ENCODE peak calls at places on chromosomes 12 and 14, in seven cellular contexts. One of them, this sample, is unnamed.

GRCh38 chr12:57771873-57772428 is at the start of gene METTL1:
- DNase-seq in stomach: peak
- DNase-seq in GM12865: peak
- DNase-seq in kidney: peak
- DNase-seq in ascending aorta: peak
- DNase-seq in fibroblast of villous mesenchyme: peak
- DNase-seq in Peyer's patch: peak
- DNase-seq in this sample: peak

GRCh38 chr14:99564256-99564902 is 39.6 kb downstream of the CCDC85C start:
- DNase-seq in kidney: no peak
- DNase-seq in ascending aorta: no peak
- DNase-seq in Peyer's patch: no peak
- DNase-seq in fibroblast of villous mesenchyme: peak
- DNase-seq in stomach: peak
- DNase-seq in GM12865: no peak
- DNase-seq in this sample: no peak

GRCh38 chr12:75505706-75506312 is 5.6 kb downstream of the KRR1 start:
- DNase-seq in fibroblast of villous mesenchyme: peak
- DNase-seq in stomach: no peak
- DNase-seq in kidney: no peak
- DNase-seq in Peyer's patch: no peak
- DNase-seq in ascending aorta: no peak
- DNase-seq in GM12865: peak
- DNase-seq in this sample: no peak

GRCh38 chr12:116558280-116559079 is 701 bp upstream of the MAP1LC3B2 start:
- DNase-seq in fibroblast of villous mesenchyme: no peak
- DNase-seq in stomach: no peak
- DNase-seq in kidney: no peak
- DNase-seq in Peyer's patch: no peak
- DNase-seq in GM12865: peak
- DNase-seq in ascending aorta: no peak
- DNase-seq in this sample: no peak

GRCh38 chr14:90062852-90063539 is 1.2 kb downstream of the KCNK13 start:
- DNase-seq in GM12865: no peak
- DNase-seq in ascending aorta: no peak
- DNase-seq in Peyer's patch: no peak
- DNase-seq in stomach: no peak
- DNase-seq in fibroblast of villous mesenchyme: no peak
- DNase-seq in kidney: no peak
- DNase-seq in this sample: no peak

GRCh38 chr12:130948751-130949150 is 5.0 kb upstream of the ADGRD1 start:
- DNase-seq in kidney: no peak
- DNase-seq in ascending aorta: no peak
- DNase-seq in Peyer's patch: no peak
- DNase-seq in stomach: no peak
- DNase-seq in fibroblast of villous mesenchyme: no peak
- DNase-seq in GM12865: no peak
- DNase-seq in this sample: no peak

GRCh38 chr12:100445081-100445481 is 28.6 kb upstream of the NR1H4 start:
- DNase-seq in ascending aorta: no peak
- DNase-seq in GM12865: no peak
- DNase-seq in kidney: no peak
- DNase-seq in fibroblast of villous mesenchyme: peak
- DNase-seq in Peyer's patch: no peak
- DNase-seq in stomach: no peak
- DNase-seq in this sample: no peak

GRCh38 chr12:10033783-10034381 is 3.4 kb downstream of the CLEC9A start:
- DNase-seq in ascending aorta: no peak
- DNase-seq in Peyer's patch: no peak
- DNase-seq in fibroblast of villous mesenchyme: peak
- DNase-seq in stomach: no peak
- DNase-seq in GM12865: no peak
- DNase-seq in kidney: no peak
- DNase-seq in this sample: peak

GRCh38 chr14:90781344-90781761 is 34.9 kb downstream of the TTC7B start:
- DNase-seq in GM12865: no peak
- DNase-seq in Peyer's patch: no peak
- DNase-seq in ascending aorta: no peak
- DNase-seq in stomach: no peak
- DNase-seq in kidney: no peak
- DNase-seq in fibroblast of villous mesenchyme: peak
- DNase-seq in this sample: no peak

DNA sequence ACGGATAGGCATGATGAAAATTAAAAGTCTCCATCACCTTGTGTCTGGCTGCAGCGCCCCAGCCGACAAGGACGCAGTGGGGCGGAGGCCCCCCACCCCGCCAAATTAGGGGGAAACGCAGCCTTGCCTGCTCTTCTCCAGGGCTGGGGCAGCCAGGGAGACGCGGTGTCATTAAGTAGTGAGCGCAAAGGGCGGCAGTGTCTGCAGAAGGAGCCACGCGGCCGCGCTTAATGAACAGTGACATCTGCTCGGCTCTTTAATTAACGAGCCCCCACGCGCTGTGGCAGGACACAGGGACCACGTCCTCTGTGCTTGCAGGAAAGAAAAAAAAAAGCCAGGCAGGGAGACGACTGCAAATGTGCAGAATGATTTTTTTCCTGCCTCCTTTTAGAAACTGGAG is 93.4 kb upstream of the NCOR2 start:
- DNase-seq in Peyer's patch: no peak
- DNase-seq in kidney: peak
- DNase-seq in fibroblast of villous mesenchyme: no peak
- DNase-seq in GM12865: no peak
- DNase-seq in ascending aorta: no peak
- DNase-seq in stomach: no peak
- DNase-seq in this sample: no peak
- TF ChIP-seq CTCF in Peyer's patch: no peak
- TF ChIP-seq CTCF in kidney: no peak
- TF ChIP-seq CTCF in fibroblast of villous mesenchyme: no peak
- TF ChIP-seq CTCF in GM12865: no peak
- TF ChIP-seq CTCF in ascending aorta: no peak
- TF ChIP-seq CTCF in stomach: no peak
- TF ChIP-seq CTCF in this sample: no peak

GRCh38 chr12:46388427-46388992 is 15.9 kb upstream of the SLC38A2 start:
- DNase-seq in fibroblast of villous mesenchyme: peak
- DNase-seq in kidney: no peak
- DNase-seq in ascending aorta: no peak
- DNase-seq in GM12865: peak
- DNase-seq in stomach: no peak
- DNase-seq in Peyer's patch: no peak
- DNase-seq in this sample: no peak

GRCh38 chr12:46391630-46392029 is 19.1 kb upstream of the SLC38A2 start:
- DNase-seq in stomach: no peak
- DNase-seq in ascending aorta: no peak
- DNase-seq in GM12865: no peak
- DNase-seq in Peyer's patch: no peak
- DNase-seq in fibroblast of villous mesenchyme: peak
- DNase-seq in kidney: no peak
- DNase-seq in this sample: no peak

GRCh38 chr12:46390304-46390703 is 17.7 kb upstream of the SLC38A2 start:
- DNase-seq in Peyer's patch: no peak
- DNase-seq in stomach: no peak
- DNase-seq in GM12865: peak
- DNase-seq in ascending aorta: no peak
- DNase-seq in kidney: no peak
- DNase-seq in fibroblast of villous mesenchyme: no peak
- DNase-seq in this sample: no peak

GRCh38 chr12:46389130-46389616 is 16.6 kb upstream of the SLC38A2 start:
- DNase-seq in GM12865: no peak
- DNase-seq in fibroblast of villous mesenchyme: peak
- DNase-seq in Peyer's patch: no peak
- DNase-seq in stomach: no peak
- DNase-seq in ascending aorta: no peak
- DNase-seq in kidney: no peak
- DNase-seq in this sample: peak

GRCh38 chr12:46390881-46391280 is 18.3 kb upstream of the SLC38A2 start:
- DNase-seq in ascending aorta: no peak
- DNase-seq in Peyer's patch: no peak
- DNase-seq in fibroblast of villous mesenchyme: no peak
- DNase-seq in stomach: no peak
- DNase-seq in GM12865: peak
- DNase-seq in kidney: no peak
- DNase-seq in this sample: no peak
- H3K4me3 ChIP-seq in ascending aorta: no peak
- H3K4me3 ChIP-seq in Peyer's patch: no peak
- H3K4me3 ChIP-seq in fibroblast of villous mesenchyme: no peak
- H3K4me3 ChIP-seq in stomach: no peak
- H3K4me3 ChIP-seq in GM12865: peak
- H3K4me3 ChIP-seq in kidney: no peak
- H3K4me3 ChIP-seq in this sample: no peak

DNA sequence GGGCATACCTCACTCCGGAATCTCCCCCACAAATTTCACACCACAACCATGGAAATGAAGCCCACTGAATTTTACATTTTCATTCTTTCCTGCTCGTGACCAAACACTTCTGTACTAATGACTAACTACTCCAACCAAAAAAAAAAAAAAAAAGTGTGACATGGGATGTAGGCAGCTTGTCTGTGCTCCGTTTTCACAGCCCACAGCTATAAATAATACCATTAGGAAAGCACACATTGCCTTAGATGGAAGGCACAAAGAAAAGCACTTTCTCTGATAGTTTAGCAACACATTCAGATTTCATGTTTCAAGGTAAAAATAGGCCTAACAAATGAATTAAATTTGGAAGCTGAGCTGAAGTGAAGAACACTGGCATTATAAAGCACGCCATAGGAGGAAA is 42.5 kb downstream of the DUSP6 start:
- DNase-seq in GM12865: no peak
- DNase-seq in Peyer's patch: no peak
- DNase-seq in ascending aorta: no peak
- DNase-seq in fibroblast of villous mesenchyme: no peak
- DNase-seq in kidney: no peak
- DNase-seq in stomach: no peak
- DNase-seq in this sample: no peak
- TF ChIP-seq CTCF in GM12865: no peak
- TF ChIP-seq CTCF in Peyer's patch: no peak
- TF ChIP-seq CTCF in ascending aorta: no peak
- TF ChIP-seq CTCF in fibroblast of villous mesenchyme: no peak
- TF ChIP-seq CTCF in kidney: no peak
- TF ChIP-seq CTCF in stomach: no peak
- TF ChIP-seq CTCF in this sample: no peak

GRCh38 chr14:21437063-21437901 is 18.6 kb downstream of the CHD8 start:
- DNase-seq in ascending aorta: peak
- DNase-seq in fibroblast of villous mesenchyme: peak
- DNase-seq in kidney: peak
- DNase-seq in Peyer's patch: peak
- DNase-seq in GM12865: peak
- DNase-seq in stomach: peak
- DNase-seq in this sample: peak

GRCh38 chr14:21440857-21441256 is 15.1 kb downstream of the CHD8 start:
- DNase-seq in Peyer's patch: no peak
- DNase-seq in ascending aorta: no peak
- DNase-seq in fibroblast of villous mesenchyme: no peak
- DNase-seq in kidney: no peak
- DNase-seq in stomach: no peak
- DNase-seq in GM12865: no peak
- DNase-seq in this sample: no peak

GRCh38 chr14:21431126-21431525 is 24.8 kb downstream of the CHD8 start:
- DNase-seq in ascending aorta: no peak
- DNase-seq in GM12865: no peak
- DNase-seq in fibroblast of villous mesenchyme: no peak
- DNase-seq in kidney: no peak
- DNase-seq in stomach: no peak
- DNase-seq in Peyer's patch: no peak
- DNase-seq in this sample: no peak

DNA sequence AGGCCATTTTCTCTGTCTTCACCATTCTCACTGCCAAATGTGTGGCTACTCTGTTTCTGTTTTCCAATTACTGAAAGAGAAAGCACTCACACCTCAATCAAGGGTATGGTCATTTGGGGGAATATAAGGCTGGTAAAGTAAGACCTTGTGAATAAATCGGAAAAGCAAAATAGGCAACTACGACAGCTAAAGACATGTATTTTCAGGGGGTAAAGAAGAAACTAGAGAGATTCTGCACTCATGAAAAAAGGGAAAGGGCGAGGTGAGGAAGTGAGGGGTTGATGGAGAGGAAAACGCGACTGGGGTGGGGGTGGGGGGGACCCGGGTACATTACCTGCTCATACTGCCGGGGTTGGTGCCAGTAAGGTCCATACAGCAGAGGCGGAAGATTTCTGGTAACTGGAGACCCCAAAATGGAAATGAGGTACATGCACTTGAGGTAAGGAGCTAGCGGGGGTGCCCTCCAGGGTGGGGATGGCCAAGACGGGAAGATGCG is 19.3 kb downstream of the CHD8 start:
- DNase-seq in ascending aorta: no peak
- DNase-seq in Peyer's patch: no peak
- DNase-seq in stomach: no peak
- DNase-seq in GM12865: no peak
- DNase-seq in kidney: no peak
- DNase-seq in fibroblast of villous mesenchyme: no peak
- DNase-seq in this sample: no peak
- H3K4me3 ChIP-seq in ascending aorta: peak
- H3K4me3 ChIP-seq in Peyer's patch: peak
- H3K4me3 ChIP-seq in stomach: peak
- H3K4me3 ChIP-seq in GM12865: peak
- H3K4me3 ChIP-seq in kidney: peak
- H3K4me3 ChIP-seq in fibroblast of villous mesenchyme: peak
- H3K4me3 ChIP-seq in this sample: peak

DNA sequence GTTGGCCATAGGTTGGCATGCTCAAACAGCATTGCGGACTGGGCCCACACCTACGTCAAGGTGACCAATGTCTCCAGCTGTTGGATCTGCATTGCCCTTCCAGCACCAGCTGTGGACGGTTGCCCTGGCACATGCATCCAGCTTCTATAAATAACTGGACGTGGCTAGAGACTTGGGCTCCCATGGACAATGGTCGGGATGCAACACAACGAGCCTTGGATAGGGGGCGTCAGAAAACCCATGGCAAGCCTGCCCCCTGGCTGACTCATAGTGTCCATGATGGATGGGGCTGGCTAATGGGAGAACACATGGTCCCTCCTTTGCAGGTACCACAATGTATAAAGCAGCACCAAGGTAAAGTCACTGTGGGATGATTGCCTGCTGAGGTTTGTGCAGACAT is 331.6 kb upstream of the FAR2 start:
- DNase-seq in stomach: no peak
- DNase-seq in ascending aorta: no peak
- DNase-seq in kidney: peak
- DNase-seq in Peyer's patch: no peak
- DNase-seq in GM12865: no peak
- DNase-seq in fibroblast of villous mesenchyme: no peak
- DNase-seq in this sample: no peak
- TF ChIP-seq CTCF in stomach: no peak
- TF ChIP-seq CTCF in ascending aorta: no peak
- TF ChIP-seq CTCF in kidney: no peak
- TF ChIP-seq CTCF in Peyer's patch: no peak
- TF ChIP-seq CTCF in GM12865: no peak
- TF ChIP-seq CTCF in fibroblast of villous mesenchyme: no peak
- TF ChIP-seq CTCF in this sample: no peak

GRCh38 chr14:61705017-61705416 is 9.7 kb downstream of the HIF1A start:
- DNase-seq in ascending aorta: no peak
- DNase-seq in Peyer's patch: no peak
- DNase-seq in kidney: no peak
- DNase-seq in GM12865: no peak
- DNase-seq in fibroblast of villous mesenchyme: no peak
- DNase-seq in stomach: no peak
- DNase-seq in this sample: no peak
- H3K4me3 ChIP-seq in ascending aorta: no peak
- H3K4me3 ChIP-seq in Peyer's patch: no peak
- H3K4me3 ChIP-seq in kidney: no peak
- H3K4me3 ChIP-seq in GM12865: no peak
- H3K4me3 ChIP-seq in fibroblast of villous mesenchyme: peak
- H3K4me3 ChIP-seq in stomach: no peak
- H3K4me3 ChIP-seq in this sample: no peak

This sample was measured in HFF-Myc.